ENCODE peak calls at places on chromosomes 4 and X, in nine cellular contexts. O is keratinocyte; V is neural crest cell; X is GM20000; U is GM23338; H is CD8-positive, alpha-beta T cell; G is fibroblast of pulmonary artery; Y is mucosa of descending colon; N is WTC11. I is an unnamed sample.

GRCh38 chrX:130245441-130245840 is 23.3 kb downstream of the ZNF280C start:
- DNase-seq in H (no peak), V (no peak), U (no peak), O (no peak), X (no peak), N (no peak), Y (no peak), G (peak; percentile 51), I (no peak)

GRCh38 chr4:74311696-74312313 is 3.5 kb downstream of the EPGN start:
- DNase-seq in V (peak; percentile 19), U (peak; percentile 82), O (no peak), G (peak; percentile 82), Y (peak; percentile 82), X (peak; percentile 16), H (peak; percentile 8), N (no peak), I (peak; percentile 11)

GRCh38 chr4:76606662-76607265 is 171.7 kb downstream of the SHROOM3 start:
- DNase-seq in V (no peak), G (no peak), O (no peak), N (no peak), H (no peak), U (no peak), Y (no peak), X (no peak), I (no peak)

GRCh38 chrX:123077671-123078070 is 106.4 kb upstream of the GRIA3 start:
- DNase-seq in H (no peak), G (no peak), N (no peak), U (no peak), V (no peak), O (no peak), X (no peak), Y (no peak), I (no peak)

GRCh38 chr4:148574941-148575340 is 132.7 kb upstream of the NR3C2 start:
- DNase-seq in Y (no peak), H (no peak), N (no peak), X (no peak), U (no peak), V (no peak), O (no peak), G (no peak), I (no peak)

GRCh38 chr4:152824561-152824960 is 44.8 kb downstream of the ARFIP1 start:
- DNase-seq in N (no peak), Y (no peak), X (no peak), G (no peak), U (no peak), O (no peak), V (no peak), H (no peak), I (no peak)

GRCh38 chr4:57136281-57136680 is 26.1 kb upstream of the IGFBP7 start:
- DNase-seq in O (no peak), Y (no peak), G (peak; percentile 47), X (no peak), H (no peak), N (no peak), V (no peak), U (no peak), I (no peak)

GRCh38 chr4:93671093-93671492 is 157.5 kb upstream of the ATOH1 start:
- DNase-seq in U (no peak), G (no peak), N (no peak), Y (no peak), O (no peak), X (no peak), H (no peak), V (no peak), I (no peak)

GRCh38 chrX:40068048-40068447 is 29.7 kb downstream of the BCOR start:
- DNase-seq in Y (no peak), X (no peak), O (no peak), N (no peak), V (no peak), G (peak; percentile 12), H (no peak), U (no peak), I (no peak)

GRCh38 chrX:14027031-14027430 is 2.7 kb downstream of the GEMIN8 start:
- DNase-seq in H (no peak), N (no peak), X (no peak), U (no peak), V (no peak), O (peak; percentile 35), Y (no peak), G (peak; percentile 13), I (no peak)

GRCh38 chrX:134727363-134727762 is 69.1 kb upstream of the PLAC1 start:
- DNase-seq in H (no peak), X (no peak), Y (no peak), V (no peak), O (no peak), G (no peak), U (no peak), N (no peak), I (no peak)
- TF ChIP-seq CTCF in H (no peak), X (no peak), Y (no peak), V (no peak), O (no peak), G (peak; percentile 16), U (peak; percentile 45), N (no peak), I (no peak)

GRCh38 chr4:119729815-119730643 is 101.4 kb upstream of the PDE5A start:
- DNase-seq in X (no peak), G (peak; percentile 81), N (no peak), H (no peak), Y (peak; percentile 80), U (no peak), V (no peak), O (no peak), I (no peak)

GRCh38 chr4:119726505-119726904 is 97.9 kb upstream of the PDE5A start:
- DNase-seq in H (no peak), X (no peak), V (no peak), Y (no peak), U (no peak), O (no peak), N (no peak), G (no peak), I (no peak)

GRCh38 chr4:119725688-119726330 is 97.2 kb upstream of the PDE5A start:
- DNase-seq in U (peak; percentile 56), G (no peak), H (no peak), O (no peak), Y (peak; percentile 72), X (no peak), V (no peak), N (peak; percentile 16), I (no peak)

GRCh38 chr4:119728692-119729593 is 100.3 kb upstream of the PDE5A start:
- DNase-seq in X (no peak), N (no peak), G (no peak), U (no peak), Y (no peak), O (no peak), V (no peak), H (no peak), I (no peak)

GRCh38 chr4:119728185-119728584 is 99.6 kb upstream of the PDE5A start:
- DNase-seq in O (no peak), Y (no peak), V (no peak), X (no peak), G (no peak), H (no peak), U (no peak), N (no peak), I (no peak)
- TF ChIP-seq CTCF in O (no peak), Y (no peak), V (no peak), X (no peak), G (no peak), H (no peak), U (no peak), N (no peak), I (no peak)

GRCh38 chr4:140315032-140315826 is 58.2 kb upstream of the SCOC start:
- DNase-seq in O (no peak), V (no peak), Y (no peak), H (no peak), G (no peak), N (no peak), X (no peak), U (no peak), I (no peak)

GRCh38 chr4:140312101-140312500 is 61.3 kb upstream of the SCOC start:
- DNase-seq in G (no peak), Y (no peak), H (no peak), X (no peak), U (no peak), V (no peak), O (no peak), N (no peak), I (no peak)

DNA sequence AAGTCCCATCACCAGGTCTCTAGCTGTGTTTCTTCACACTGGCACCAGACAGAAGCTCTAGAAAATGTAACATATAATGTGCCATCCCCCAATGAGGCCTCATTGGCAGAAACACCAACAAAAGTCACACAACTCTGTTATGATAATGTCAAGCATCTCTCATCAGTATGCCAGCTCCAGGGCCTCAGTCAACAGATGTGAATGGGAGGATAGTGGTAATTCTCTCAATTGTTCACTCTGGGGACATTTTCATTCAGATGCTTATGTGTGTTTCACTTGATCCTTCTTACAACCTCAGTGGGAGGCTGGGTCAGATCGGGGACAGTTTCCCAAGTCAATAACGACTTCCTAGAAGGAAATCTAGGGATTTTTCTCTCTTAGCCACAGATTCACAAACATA is 57.5 kb upstream of the SCOC start:
- DNase-seq in V (no peak), O (no peak), N (no peak), U (peak; percentile 80), Y (no peak), X (no peak), H (no peak), G (no peak), I (no peak)
- TF ChIP-seq CTCF in V (no peak), O (no peak), N (no peak), U (no peak), Y (no peak), X (no peak), H (no peak), G (no peak), I (no peak)

GRCh38 chrX:71175531-71175930 is 30.9 kb downstream of the NLGN3 start:
- DNase-seq in G (no peak), X (no peak), N (no peak), U (no peak), V (no peak), H (no peak), O (no peak), Y (no peak), I (no peak)

GRCh38 chrX:71177327-71177726 is 32.7 kb downstream of the NLGN3 start:
- DNase-seq in U (no peak), Y (no peak), X (no peak), V (no peak), N (no peak), O (no peak), G (no peak), H (no peak), I (no peak)

GRCh38 chrX:71181910-71182799 is 37.5 kb downstream of the NLGN3 start:
- DNase-seq in G (peak; percentile 97), V (peak; percentile 59), Y (peak; percentile 87), N (peak; percentile 78), X (peak; percentile 71), H (peak; percentile 73), U (peak; percentile 94), O (peak; percentile 7), I (peak; percentile 73)

GRCh38 chrX:71181558-71181909 is 36.9 kb downstream of the NLGN3 start:
- DNase-seq in H (peak; percentile 28), G (no peak), N (no peak), O (no peak), U (no peak), X (no peak), V (no peak), Y (peak; percentile 33), I (no peak)

DNA sequence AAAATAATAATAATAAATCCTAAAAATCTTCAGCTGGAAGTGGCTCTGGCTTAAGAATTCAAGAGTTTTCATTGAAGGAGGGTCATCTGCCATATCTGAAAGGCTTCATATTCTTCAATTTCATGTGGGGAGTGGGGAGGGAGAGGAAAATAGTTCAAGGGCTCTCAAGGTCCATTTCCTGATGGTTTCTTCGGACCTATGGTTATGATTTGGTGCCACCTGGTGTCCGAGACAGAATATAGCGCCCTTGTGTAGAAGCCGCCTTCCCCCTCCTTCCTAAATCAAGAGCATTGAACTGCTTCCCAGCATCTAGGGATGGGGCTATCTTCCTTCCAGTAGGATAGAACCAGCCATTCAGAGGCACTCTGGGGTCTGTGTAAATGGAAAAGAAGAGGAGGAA is 34.3 kb downstream of the NLGN3 start:
- DNase-seq in N (peak; percentile 46), H (peak; percentile 50), G (peak; percentile 79), Y (peak; percentile 68), X (peak; percentile 52), V (peak; percentile 25), O (no peak), U (peak; percentile 78), I (peak; percentile 49)
- TF ChIP-seq CTCF in N (peak; percentile 46), H (peak; percentile 50), G (peak; percentile 60), Y (no peak), X (peak; percentile 32), V (peak; percentile 72), O (peak; percentile 74), U (peak; percentile 63), I (peak; percentile 25)